ENCODE peak calls at places on chromosomes 11 and 22, in ten cellular contexts. F is osteocyte; Z is cardiac fibroblast; K is KBM-7; W is left cardiac atrium; T is H9; R is kidney epithelial cell; B is NCI-H1930; A is activated CD4-positive, alpha-beta T cell treated with anti-CD3 and anti-CD28 coated beads, Interleukin-2, amount 50 U/mL, for 1 hour; E is tibial artery. I is an unnamed sample.

GRCh38 chr11:99418927-99419707 is 398.4 kb downstream of the CNTN5 start:
- DNase-seq in F (no peak), R (no peak), Z (no peak), A (no peak), B (no peak), W (no peak), T (no peak), E (no peak), K (no peak), I (no peak)

GRCh38 chr22:35521358-35522264 is 19.0 kb upstream of the RASD2 start:
- DNase-seq in W (no peak), K (peak), A (no peak), T (no peak), F (no peak), Z (no peak), R (no peak), E (no peak), B (no peak), I (no peak)

GRCh38 chr22:33853200-33854097 is 66.8 kb downstream of the LARGE1 start:
- DNase-seq in R (peak), B (no peak), K (peak), A (no peak), F (peak), E (peak), T (peak), Z (peak), W (peak), I (no peak)

GRCh38 chr11:77046060-77046501 is 11.9 kb downstream of the B3GNT6 start:
- DNase-seq in E (no peak), B (peak), K (peak), R (no peak), Z (peak), W (no peak), F (no peak), A (peak), T (peak), I (no peak)

GRCh38 chr22:43085658-43086606 is 3.3 kb downstream of the TTLL1 start:
- DNase-seq in Z (no peak), B (no peak), T (no peak), A (no peak), K (no peak), E (no peak), F (no peak), W (peak), R (no peak), I (no peak)

GRCh38 chr11:64379160-64379559 is 20.2 kb downstream of the RPS6KA4 start:
- DNase-seq in W (no peak), Z (no peak), K (no peak), T (no peak), R (no peak), A (no peak), F (no peak), B (no peak), E (no peak), I (no peak)

GRCh38 chr11:104043137-104043536 is 6.7 kb downstream of the DDI1 start:
- DNase-seq in R (no peak), E (no peak), W (no peak), B (no peak), A (no peak), K (no peak), T (no peak), F (no peak), Z (no peak), I (no peak)

GRCh38 chr22:38927033-38927789 is 30.2 kb upstream of the APOBEC3A start:
- DNase-seq in W (peak), F (peak), B (peak), K (peak), T (peak), E (peak), R (no peak), A (peak), Z (peak), I (peak)

GRCh38 chr11:92707173-92707619 is 262.3 kb upstream of the MTNR1B start:
- DNase-seq in A (no peak), E (no peak), K (no peak), F (no peak), Z (no peak), W (no peak), T (no peak), R (no peak), B (peak), I (no peak)

GRCh38 chr22:40463017-40463631 is 92.7 kb downstream of the SGSM3 start:
- DNase-seq in Z (no peak), F (no peak), B (no peak), E (no peak), K (peak), R (no peak), T (no peak), W (no peak), A (peak), I (peak)

GRCh38 chr11:6397156-6397555 is 6.9 kb downstream of the SMPD1 start:
- DNase-seq in E (no peak), F (no peak), Z (peak), R (no peak), B (no peak), K (no peak), W (no peak), T (no peak), A (no peak), I (no peak)

GRCh38 chr22:23970816-23971482 is 3.3 kb downstream of the DDT start:
- DNase-seq in F (no peak), T (no peak), K (no peak), B (no peak), E (no peak), R (no peak), Z (no peak), W (no peak), A (no peak), I (no peak)

GRCh38 chr11:34235591-34236071 is 122.2 kb downstream of the ABTB2 start:
- DNase-seq in B (no peak), T (no peak), A (no peak), R (no peak), Z (no peak), K (no peak), F (no peak), W (no peak), E (no peak), I (no peak)

GRCh38 chr22:23212061-23213030 is 32.0 kb downstream of the BCR start:
- DNase-seq in B (no peak), Z (no peak), A (no peak), E (no peak), K (no peak), W (no peak), F (no peak), T (no peak), R (no peak), I (no peak)

GRCh38 chr22:42693763-42694683 is 26.6 kb downstream of the A4GALT start:
- DNase-seq in A (no peak), Z (no peak), B (no peak), K (no peak), R (no peak), E (no peak), F (no peak), T (no peak), W (no peak), I (no peak)

GRCh38 chr11:81497202-81497804 is 1236.4 kb downstream of the FAM181B start:
- DNase-seq in E (no peak), A (no peak), B (no peak), T (no peak), W (no peak), Z (peak), K (peak), F (no peak), R (no peak), I (peak)

GRCh38 chr11:18204220-18204619 is 31.6 kb downstream of the MRGPRX4 start:
- DNase-seq in E (no peak), Z (no peak), A (no peak), B (no peak), R (no peak), K (no peak), F (no peak), T (no peak), W (no peak), I (no peak)

GRCh38 chr11:108093128-108093904 is 28.1 kb upstream of the ACAT1 start:
- DNase-seq in A (no peak), K (no peak), Z (peak), F (no peak), W (no peak), B (no peak), R (no peak), E (no peak), T (no peak), I (no peak)

GRCh38 chr22:43262990-43263644 is 76.2 kb upstream of the TTLL12 start:
- DNase-seq in T (no peak), B (no peak), R (no peak), W (peak), F (no peak), A (peak), Z (peak), K (no peak), E (no peak), I (peak)

GRCh38 chr11:42171046-42171445 is 711.6 kb upstream of the LRRC4C start:
- DNase-seq in B (no peak), A (no peak), T (no peak), F (no peak), E (no peak), R (no peak), Z (peak), K (no peak), W (no peak), I (no peak)

GRCh38 chr11:9566561-9567063 is 6.9 kb upstream of the WEE1 start:
- DNase-seq in A (no peak), W (no peak), E (no peak), Z (peak), F (no peak), T (no peak), R (no peak), K (no peak), B (no peak), I (no peak)

GRCh38 chr11:130801287-130802146 is 114.8 kb downstream of the SNX19 start:
- DNase-seq in A (no peak), B (no peak), K (no peak), W (no peak), E (no peak), T (no peak), F (no peak), R (peak), Z (no peak), I (no peak)

GRCh38 chr11:78203184-78203583 is 14.5 kb downstream of the USP35 start:
- DNase-seq in W (no peak), T (no peak), F (no peak), E (no peak), A (peak), R (no peak), K (peak), Z (no peak), B (no peak), I (no peak)

GRCh38 chr11:76614471-76615183 is 55.9 kb downstream of the LRRC32 start:
- DNase-seq in Z (peak), T (no peak), B (no peak), R (no peak), K (no peak), F (no peak), W (peak), E (peak), A (no peak), I (no peak)

GRCh38 chr11:72720047-72720446 is 32.2 kb downstream of the ARAP1 start:
- DNase-seq in A (no peak), R (no peak), T (no peak), K (peak), E (no peak), B (no peak), Z (no peak), W (no peak), F (no peak), I (no peak)

I was measured in AML-193.